ENCODE peak calls at places on chromosome 2, in four cellular contexts. One of them, this sample, is unnamed. For H3K27me3, the result is how much of the 10 kb centered on the place peaks cover.

GRCh38 chr2:100592226-100592625 is 29.4 kb downstream of the PDCL3 start:
- DNase-seq in heart left ventricle: no peak
- DNase-seq in PC-9: no peak
- DNase-seq in thoracic aorta: no peak
- DNase-seq in this sample: no peak

GRCh38 chr2:3461781-3462492 is 57.4 kb downstream of the ADI1 start:
- DNase-seq in heart left ventricle: peak
- DNase-seq in PC-9: peak
- DNase-seq in thoracic aorta: no peak
- DNase-seq in this sample: peak

GRCh38 chr2:135078417-135078816 is 26.3 kb downstream of the RAB3GAP1 start:
- DNase-seq in heart left ventricle: no peak
- DNase-seq in PC-9: no peak
- DNase-seq in thoracic aorta: no peak
- DNase-seq in this sample: no peak

GRCh38 chr2:212814941-212815340 is 276.3 kb upstream of the ERBB4 start:
- DNase-seq in heart left ventricle: no peak
- DNase-seq in PC-9: no peak
- DNase-seq in thoracic aorta: no peak
- DNase-seq in this sample: no peak

GRCh38 chr2:232634319-232635150 is 1.1 kb downstream of the EFHD1 start:
- DNase-seq in heart left ventricle: peak
- DNase-seq in PC-9: peak
- DNase-seq in thoracic aorta: no peak
- DNase-seq in this sample: no peak

GRCh38 chr2:14790041-14790640 is 157.6 kb downstream of the LRATD1 start:
- DNase-seq in heart left ventricle: no peak
- DNase-seq in PC-9: no peak
- DNase-seq in thoracic aorta: no peak
- DNase-seq in this sample: peak

GRCh38 chr2:53460347-53460746 is 307.3 kb upstream of the CHAC2 start:
- DNase-seq in heart left ventricle: peak
- DNase-seq in PC-9: no peak
- DNase-seq in thoracic aorta: no peak
- DNase-seq in this sample: no peak

GRCh38 chr2:129233751-129234406 is 745.6 kb upstream of the RAB6C start:
- DNase-seq in heart left ventricle: no peak
- DNase-seq in PC-9: no peak
- DNase-seq in thoracic aorta: no peak
- DNase-seq in this sample: no peak

GRCh38 chr2:2719015-2719414 is 387.9 kb upstream of the MYT1L start:
- DNase-seq in heart left ventricle: no peak
- DNase-seq in PC-9: no peak
- DNase-seq in thoracic aorta: no peak
- DNase-seq in this sample: no peak

GRCh38 chr2:73297151-73297559 is 3.8 kb upstream of the EGR4 start:
- DNase-seq in heart left ventricle: no peak
- DNase-seq in PC-9: no peak
- DNase-seq in thoracic aorta: no peak
- DNase-seq in this sample: no peak

GRCh38 chr2:62814132-62814531 is 108.6 kb downstream of the EHBP1 start:
- DNase-seq in heart left ventricle: peak
- DNase-seq in PC-9: no peak
- DNase-seq in thoracic aorta: no peak
- DNase-seq in this sample: peak

GRCh38 chr2:45964226-45964841 is 312.9 kb downstream of the PRKCE start:
- DNase-seq in heart left ventricle: peak
- DNase-seq in PC-9: peak
- DNase-seq in thoracic aorta: no peak
- DNase-seq in this sample: peak

GRCh38 chr2:215773728-215774127 is 239.6 kb downstream of the MREG start:
- DNase-seq in heart left ventricle: no peak
- DNase-seq in PC-9: peak
- DNase-seq in thoracic aorta: peak
- DNase-seq in this sample: peak

GRCh38 chr2:124566518-124566970 is 541.5 kb downstream of the CNTNAP5 start:
- DNase-seq in heart left ventricle: no peak
- DNase-seq in PC-9: no peak
- DNase-seq in thoracic aorta: no peak
- DNase-seq in this sample: no peak

GRCh38 chr2:20015482-20016083 is 3.1 kb upstream of the MATN3 start:
- DNase-seq in heart left ventricle: no peak
- DNase-seq in PC-9: no peak
- DNase-seq in thoracic aorta: no peak
- DNase-seq in this sample: peak

GRCh38 chr2:232170391-232170790 is 208.2 kb upstream of the ALPP start:
- DNase-seq in heart left ventricle: no peak
- DNase-seq in PC-9: no peak
- DNase-seq in thoracic aorta: no peak
- DNase-seq in this sample: no peak

GRCh38 chr2:12010779-12011178 is 264.3 kb downstream of the LPIN1 start:
- DNase-seq in heart left ventricle: no peak
- DNase-seq in PC-9: no peak
- DNase-seq in thoracic aorta: no peak
- DNase-seq in this sample: no peak

GRCh38 chr2:218398437-218399390 is 954 bp upstream of the CTDSP1 start:
- DNase-seq in heart left ventricle: peak
- DNase-seq in PC-9: peak
- DNase-seq in thoracic aorta: no peak
- DNase-seq in this sample: peak

GRCh38 chr2:99545066-99545465 is 55.2 kb upstream of the REV1 start:
- DNase-seq in heart left ventricle: no peak
- DNase-seq in PC-9: no peak
- DNase-seq in thoracic aorta: no peak
- DNase-seq in this sample: peak

GRCh38 chr2:40668435-40668834 is 216.5 kb upstream of the SLC8A1 start:
- DNase-seq in heart left ventricle: no peak
- DNase-seq in PC-9: no peak
- DNase-seq in thoracic aorta: no peak
- DNase-seq in this sample: no peak

GRCh38 chr2:165837122-165837521 is 43.1 kb upstream of the GALNT3 start:
- DNase-seq in heart left ventricle: no peak
- DNase-seq in PC-9: no peak
- DNase-seq in thoracic aorta: no peak
- DNase-seq in this sample: peak

DNA sequence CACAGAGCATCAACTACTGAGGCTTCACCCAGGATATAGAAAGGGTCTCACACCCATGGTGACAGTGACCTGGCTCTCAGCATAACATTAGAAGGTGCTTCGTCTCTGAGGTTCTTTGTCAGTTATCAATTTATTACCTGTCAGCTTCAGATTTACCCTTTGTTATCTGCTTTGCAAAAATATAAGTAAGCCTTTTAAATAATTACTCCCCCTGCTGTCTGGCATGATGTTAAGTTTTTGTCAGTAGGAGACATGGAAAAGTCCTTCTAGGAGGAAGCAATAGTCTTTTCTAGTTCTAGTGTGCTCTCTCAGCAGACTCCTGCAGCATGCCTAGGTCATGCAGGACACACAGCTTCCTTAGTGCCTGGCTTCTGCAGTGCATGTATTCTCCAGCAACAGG is 149.9 kb downstream of the RDH14 start:
- DNase-seq in heart left ventricle: no peak
- DNase-seq in PC-9: no peak
- DNase-seq in thoracic aorta: no peak
- DNase-seq in this sample: no peak
- TF ChIP-seq CTCF in heart left ventricle: no peak
- TF ChIP-seq CTCF in PC-9: no peak
- TF ChIP-seq CTCF in thoracic aorta: no peak
- TF ChIP-seq CTCF in this sample: no peak

GRCh38 chr2:70756126-70756525 is 11.9 kb downstream of the ADD2 start:
- DNase-seq in heart left ventricle: no peak
- DNase-seq in PC-9: no peak
- DNase-seq in thoracic aorta: no peak
- DNase-seq in this sample: no peak
- H3K27me3 ChIP-seq in heart left ventricle: under half
- H3K27me3 ChIP-seq in PC-9: under half
- H3K27me3 ChIP-seq in thoracic aorta: under half
- H3K27me3 ChIP-seq in this sample: under half

DNA sequence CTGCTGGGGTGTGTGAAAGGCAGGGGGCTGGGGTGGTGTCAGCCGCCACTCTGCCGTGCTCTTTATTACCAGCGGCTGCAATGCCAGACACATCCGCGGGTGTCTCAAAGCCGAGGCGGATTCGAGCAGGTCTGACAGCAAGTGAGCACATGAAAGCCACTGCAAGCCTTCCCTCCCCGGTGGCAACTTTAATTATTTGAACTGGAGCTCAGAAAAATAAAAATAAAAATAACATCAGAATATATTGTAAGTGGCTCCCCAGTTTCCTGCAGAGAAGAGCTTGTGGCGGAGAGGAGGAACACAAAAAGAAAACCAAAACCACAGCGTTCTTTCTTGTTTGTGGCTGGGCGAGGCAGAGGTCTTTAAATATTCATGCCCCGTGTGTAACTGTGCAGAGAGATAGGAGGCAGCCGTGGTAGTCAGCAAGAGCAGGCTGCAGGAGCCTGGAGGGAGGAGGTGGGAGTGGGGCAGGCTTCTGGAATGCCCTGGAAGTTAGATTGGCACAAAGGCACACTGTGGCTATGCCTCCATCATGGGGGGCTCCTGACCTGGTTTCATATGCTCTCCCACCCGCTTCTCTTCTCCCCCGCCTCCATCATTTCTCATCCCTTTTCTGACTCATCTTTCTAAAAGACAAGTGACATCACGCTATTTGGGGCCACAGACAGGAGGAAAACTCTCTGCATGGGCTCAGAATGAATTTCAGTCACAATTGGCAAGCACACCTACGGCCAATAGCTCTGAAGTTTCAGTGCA is 199.8 kb downstream of the CLIP4 start:
- DNase-seq in heart left ventricle: no peak
- DNase-seq in PC-9: no peak
- DNase-seq in thoracic aorta: no peak
- DNase-seq in this sample: peak
- TF ChIP-seq CTCF in heart left ventricle: no peak
- TF ChIP-seq CTCF in PC-9: no peak
- TF ChIP-seq CTCF in thoracic aorta: no peak
- TF ChIP-seq CTCF in this sample: peak

GRCh38 chr2:126940331-126940730 is 41.6 kb downstream of the TEX51 start:
- DNase-seq in heart left ventricle: no peak
- DNase-seq in PC-9: no peak
- DNase-seq in thoracic aorta: no peak
- DNase-seq in this sample: no peak
- H3K27me3 ChIP-seq in heart left ventricle: under half
- H3K27me3 ChIP-seq in PC-9: half or more
- H3K27me3 ChIP-seq in thoracic aorta: under half
- H3K27me3 ChIP-seq in this sample: under half

GRCh38 chr2:159449504-159450124 is 163.1 kb upstream of the WDSUB1 start:
- DNase-seq in heart left ventricle: no peak
- DNase-seq in PC-9: no peak
- DNase-seq in thoracic aorta: no peak
- DNase-seq in this sample: no peak
- TF ChIP-seq CTCF in heart left ventricle: no peak
- TF ChIP-seq CTCF in PC-9: no peak
- TF ChIP-seq CTCF in thoracic aorta: no peak
- TF ChIP-seq CTCF in this sample: no peak

GRCh38 chr2:170095380-170095779 is 82.6 kb upstream of the MYO3B start:
- DNase-seq in heart left ventricle: no peak
- DNase-seq in PC-9: no peak
- DNase-seq in thoracic aorta: no peak
- DNase-seq in this sample: no peak
- H3K27me3 ChIP-seq in heart left ventricle: under half
- H3K27me3 ChIP-seq in PC-9: under half
- H3K27me3 ChIP-seq in thoracic aorta: under half
- H3K27me3 ChIP-seq in this sample: under half

DNA sequence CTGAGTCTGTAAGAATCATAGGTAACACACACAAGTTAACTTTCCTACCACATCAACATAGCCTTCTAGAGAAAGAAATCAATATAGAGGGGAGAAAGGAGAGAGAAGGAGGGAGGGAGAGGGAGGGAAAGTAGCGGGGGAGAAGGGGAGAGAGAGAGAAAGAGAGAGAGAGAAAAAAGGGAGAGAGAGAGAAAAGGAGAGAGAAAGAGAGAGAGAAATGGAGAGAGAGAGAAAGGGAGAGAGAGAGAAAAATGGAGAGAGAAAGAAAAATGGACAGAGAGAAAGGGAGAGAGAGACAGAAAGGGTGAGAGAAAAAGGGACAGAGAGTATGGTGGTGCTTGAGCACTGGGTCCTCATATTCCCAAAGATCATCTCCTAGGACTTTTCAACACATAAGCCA is 591.7 kb downstream of the ZEB2 start:
- DNase-seq in heart left ventricle: no peak
- DNase-seq in PC-9: no peak
- DNase-seq in thoracic aorta: no peak
- DNase-seq in this sample: no peak
- TF ChIP-seq CTCF in heart left ventricle: no peak
- TF ChIP-seq CTCF in PC-9: no peak
- TF ChIP-seq CTCF in thoracic aorta: no peak
- TF ChIP-seq CTCF in this sample: no peak

GRCh38 chr2:222293660-222294630 is 4.9 kb downstream of the PAX3 start:
- DNase-seq in heart left ventricle: no peak
- DNase-seq in PC-9: no peak
- DNase-seq in thoracic aorta: no peak
- DNase-seq in this sample: no peak
- H3K27me3 ChIP-seq in heart left ventricle: half or more
- H3K27me3 ChIP-seq in PC-9: half or more
- H3K27me3 ChIP-seq in thoracic aorta: under half
- H3K27me3 ChIP-seq in this sample: half or more

GRCh38 chr2:211598238-211598637 is 940.4 kb downstream of the ERBB4 start:
- DNase-seq in heart left ventricle: no peak
- DNase-seq in PC-9: no peak
- DNase-seq in thoracic aorta: no peak
- DNase-seq in this sample: peak

DNA sequence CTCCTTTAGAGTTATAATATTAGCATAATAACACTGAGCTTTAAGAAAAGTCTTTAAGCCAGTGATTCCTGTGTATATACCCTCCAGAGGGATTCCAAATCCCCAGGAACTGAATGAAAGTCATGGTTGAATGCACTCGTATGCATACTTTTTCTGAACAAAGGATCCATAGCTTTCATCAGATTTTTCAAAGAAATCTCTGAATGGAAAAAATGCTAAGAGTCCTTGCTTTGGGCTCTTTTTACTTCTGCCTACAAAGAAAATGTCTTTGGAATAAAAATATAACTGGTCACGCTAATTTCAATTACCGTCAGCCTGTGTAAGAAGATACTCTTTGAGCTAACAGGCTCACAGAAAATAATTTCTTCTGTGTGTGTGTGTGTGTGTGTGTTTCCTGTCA is 939.5 kb downstream of the ERBB4 start:
- DNase-seq in heart left ventricle: no peak
- DNase-seq in PC-9: no peak
- DNase-seq in thoracic aorta: no peak
- DNase-seq in this sample: no peak
- TF ChIP-seq CTCF in heart left ventricle: no peak
- TF ChIP-seq CTCF in PC-9: no peak
- TF ChIP-seq CTCF in thoracic aorta: no peak
- TF ChIP-seq CTCF in this sample: no peak